ENCODE peak calls at places on chromosomes 16 and 17, in four cellular contexts. J, W, U and N are unnamed samples.

GRCh38 chr17:44655983-44656700 is at the start of gene MEIOC:
- DNase-seq in J (peak), U (no peak), W (peak), N (no peak)

GRCh38 chr16:31456988-31457360 is 2.3 kb upstream of the ARMC5 start:
- DNase-seq in U (no peak), J (no peak), W (no peak), N (no peak)

GRCh38 chr17:61216066-61216465 is 183.6 kb upstream of the TBX2 start:
- DNase-seq in J (no peak), U (no peak), W (no peak), N (no peak)

GRCh38 chr17:2637422-2637821 is 44.0 kb downstream of the PAFAH1B1 start:
- DNase-seq in J (no peak), U (no peak), W (no peak), N (no peak)

GRCh38 chr17:61631800-61632199 is 40.8 kb upstream of the NACA2 start:
- DNase-seq in J (no peak), W (no peak), U (no peak), N (no peak)

GRCh38 chr17:29927546-29927945 is 2.5 kb downstream of the SSH2 start:
- DNase-seq in W (peak), J (no peak), U (no peak), N (no peak)

GRCh38 chr16:66025751-66026150 is 340.7 kb upstream of the CDH5 start:
- DNase-seq in J (no peak), U (no peak), W (no peak), N (no peak)

GRCh38 chr16:75527825-75528299 is 8.0 kb downstream of the CHST5 start:
- DNase-seq in J (no peak), U (no peak), W (no peak), N (peak)

GRCh38 chr17:44216173-44216572 is 3.3 kb downstream of the UBTF start:
- DNase-seq in J (no peak), U (no peak), W (no peak), N (no peak)

GRCh38 chr16:23524001-23524400 is 13.7 kb upstream of the GGA2 start:
- DNase-seq in J (no peak), U (no peak), W (no peak), N (no peak)

GRCh38 chr16:64975821-64976220 is 146.0 kb downstream of the CDH11 start:
- DNase-seq in J (no peak), W (no peak), U (no peak), N (no peak)